ENCODE peak calls at places on chromosome X, in ten cellular contexts. W is astrocyte, X is left lung, T is IMR-90, C is fibroblast of lung, Y is keratinocyte, S is heart left ventricle, O is WERI-Rb-1, I is dorsolateral prefrontal cortex, U is thoracic aorta. K is an unnamed sample.

GRCh38 chrX:70455366-70456202 is 10.9 kb downstream of the DLG3 start:
- DNase-seq in W (no peak), X (no peak), T (no peak), C (no peak), Y (no peak), S (no peak), O (peak; percentile 20), I (no peak), U (no peak), K (peak; percentile 59)

GRCh38 chrX:4935846-4936245 is 1222.4 kb upstream of the PRKX start:
- DNase-seq in W (no peak), X (peak; percentile 38), T (no peak), C (no peak), Y (no peak), S (peak; percentile 15), O (no peak), I (no peak), U (no peak), K (no peak)

GRCh38 chrX:117376460-117376859 is 740.1 kb downstream of the KLHL13 start:
- DNase-seq in W (no peak), X (no peak), T (no peak), C (no peak), Y (no peak), S (no peak), O (no peak), I (no peak), U (no peak), K (peak; percentile 8)

GRCh38 chrX:48648299-48648698 is 35.3 kb upstream of the WAS start:
- DNase-seq in W (peak; percentile 13), X (no peak), T (peak; percentile 45), C (peak; percentile 71), Y (no peak), S (peak; percentile 27), O (peak; percentile 72), I (peak; percentile 64), U (no peak), K (peak; percentile 13)

GRCh38 chrX:105635794-105636193 is 186.5 kb upstream of the NRK start:
- DNase-seq in W (no peak), X (no peak), T (no peak), C (no peak), Y (no peak), S (no peak), O (no peak), I (no peak), U (no peak), K (no peak)

GRCh38 chrX:27619975-27620374 is 29.8 kb downstream of the DCAF8L2 start:
- DNase-seq in W (no peak), X (no peak), T (peak; percentile 8), C (peak; percentile 25), Y (no peak), S (no peak), O (no peak), I (no peak), U (no peak), K (no peak)

GRCh38 chrX:21375795-21376069 is 1.5 kb downstream of the CNKSR2 start:
- DNase-seq in W (no peak), X (no peak), T (no peak), C (no peak), Y (no peak), S (no peak), O (no peak), I (no peak), U (no peak), K (no peak)

GRCh38 chrX:149286940-149287349 is 218.2 kb downstream of the IDS start:
- DNase-seq in W (peak; percentile 11), X (no peak), T (peak; percentile 31), C (peak; percentile 55), Y (no peak), S (peak; percentile 18), O (peak; percentile 53), I (peak; percentile 44), U (no peak), K (peak; percentile 29)

DNA sequence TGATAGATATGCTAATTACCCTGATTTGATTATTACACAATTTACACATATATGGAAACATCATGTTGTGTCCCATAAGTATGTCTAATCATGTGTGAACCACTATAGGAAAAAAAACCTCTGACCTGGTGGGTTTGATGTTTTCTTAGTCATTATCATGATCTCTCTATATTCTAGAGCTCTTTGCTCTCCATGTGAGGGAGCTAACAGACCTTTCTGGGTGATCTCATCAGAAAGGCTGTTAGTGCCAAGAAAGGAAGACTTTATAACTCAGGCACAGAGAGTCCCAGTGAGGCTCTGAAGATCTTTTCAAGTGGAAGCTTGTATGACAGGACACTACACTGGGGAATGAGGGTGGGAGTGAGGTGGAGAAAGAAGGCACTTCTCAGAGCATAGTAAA is 527.7 kb upstream of the MAGEB2 start:
- DNase-seq in W (peak; percentile 57), X (no peak), T (peak; percentile 76), C (peak; percentile 71), Y (no peak), S (no peak), O (no peak), I (no peak), U (no peak), K (no peak)
- TF ChIP-seq CTCF in W (no peak), X (no peak), T (peak; percentile 42), C (peak; percentile 17), Y (peak; percentile 7), S (no peak), O (no peak), I (no peak), U (no peak), K (no peak)

GRCh38 chrX:39497717-39498265 is 600.0 kb downstream of the BCOR start:
- DNase-seq in W (no peak), X (no peak), T (no peak), C (no peak), Y (no peak), S (no peak), O (peak; percentile 93), I (peak; percentile 25), U (no peak), K (no peak)

GRCh38 chrX:39491548-39492297 is 606.0 kb downstream of the BCOR start:
- DNase-seq in W (no peak), X (no peak), T (no peak), C (no peak), Y (no peak), S (no peak), O (peak; percentile 45), I (no peak), U (no peak), K (no peak)

GRCh38 chrX:39487166-39488006 is 610.4 kb downstream of the BCOR start:
- DNase-seq in W (no peak), X (no peak), T (no peak), C (no peak), Y (no peak), S (no peak), O (no peak), I (no peak), U (no peak), K (no peak)

GRCh38 chrX:39492495-39493162 is 605.1 kb downstream of the BCOR start:
- DNase-seq in W (no peak), X (no peak), T (no peak), C (no peak), Y (no peak), S (no peak), O (no peak), I (peak; percentile 46), U (no peak), K (no peak)

DNA sequence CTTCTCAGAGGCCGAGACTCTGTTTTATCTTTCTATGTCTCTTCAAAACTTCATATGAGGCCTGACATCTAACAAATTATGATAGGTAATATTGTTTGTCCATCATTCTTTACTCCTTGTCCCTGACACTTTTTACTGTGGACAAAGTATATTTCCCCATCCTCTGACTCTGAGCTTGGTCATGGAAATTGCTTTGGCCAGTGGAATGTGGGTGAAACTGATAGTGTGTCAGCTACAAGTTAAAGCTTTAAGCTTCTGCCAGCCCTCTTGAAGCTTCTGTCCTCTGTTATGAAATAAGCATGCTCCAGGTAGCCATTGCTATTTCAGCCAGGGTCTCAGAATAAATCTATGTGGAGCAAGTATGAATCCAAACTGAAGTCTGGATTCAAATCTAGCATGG is 604.6 kb downstream of the BCOR start:
- DNase-seq in W (no peak), X (no peak), T (no peak), C (no peak), Y (no peak), S (no peak), O (no peak), I (no peak), U (no peak), K (no peak)
- H3K27me3 ChIP-seq in W (no peaks in the 10 kb centered on the region), X (no peaks in the 10 kb centered on the region), T (peaks cover 20% of the 10 kb centered on the region), C (no peaks in the 10 kb centered on the region), Y (peaks cover 3% of the 10 kb centered on the region), S (no peaks in the 10 kb centered on the region), O (no peaks in the 10 kb centered on the region), I (no peaks in the 10 kb centered on the region), U (no peaks in the 10 kb centered on the region), K (no peaks in the 10 kb centered on the region)

GRCh38 chrX:107742754-107743191 is 32.8 kb downstream of the TSC22D3 start:
- DNase-seq in W (no peak), X (no peak), T (no peak), C (no peak), Y (no peak), S (no peak), O (no peak), I (no peak), U (no peak), K (no peak)

GRCh38 chrX:107743995-107744394 is 31.6 kb downstream of the TSC22D3 start:
- DNase-seq in W (no peak), X (no peak), T (no peak), C (no peak), Y (no peak), S (no peak), O (no peak), I (no peak), U (no peak), K (no peak)

GRCh38 chrX:107738768-107739167 is 36.8 kb downstream of the TSC22D3 start:
- DNase-seq in W (no peak), X (no peak), T (no peak), C (no peak), Y (no peak), S (no peak), O (no peak), I (peak; percentile 83), U (no peak), K (no peak)

GRCh38 chrX:107739541-107739940 is 36.0 kb downstream of the TSC22D3 start:
- DNase-seq in W (no peak), X (no peak), T (no peak), C (no peak), Y (no peak), S (no peak), O (no peak), I (no peak), U (no peak), K (no peak)

GRCh38 chrX:107741318-107741813 is 34.2 kb downstream of the TSC22D3 start:
- DNase-seq in W (no peak), X (no peak), T (no peak), C (no peak), Y (no peak), S (no peak), O (no peak), I (no peak), U (no peak), K (no peak)
- H3K27ac ChIP-seq in W (no peak overlapping the region), X (peak overlapping the region; percentile 73), T (no peak overlapping the region), C (no peak overlapping the region), Y (peak overlapping the region; percentile 48), S (peak overlapping the region; percentile 82), O (no peak overlapping the region), I (peak overlapping the region; percentile 97), U (peak overlapping the region; percentile 76), K (no peak overlapping the region)

DNA sequence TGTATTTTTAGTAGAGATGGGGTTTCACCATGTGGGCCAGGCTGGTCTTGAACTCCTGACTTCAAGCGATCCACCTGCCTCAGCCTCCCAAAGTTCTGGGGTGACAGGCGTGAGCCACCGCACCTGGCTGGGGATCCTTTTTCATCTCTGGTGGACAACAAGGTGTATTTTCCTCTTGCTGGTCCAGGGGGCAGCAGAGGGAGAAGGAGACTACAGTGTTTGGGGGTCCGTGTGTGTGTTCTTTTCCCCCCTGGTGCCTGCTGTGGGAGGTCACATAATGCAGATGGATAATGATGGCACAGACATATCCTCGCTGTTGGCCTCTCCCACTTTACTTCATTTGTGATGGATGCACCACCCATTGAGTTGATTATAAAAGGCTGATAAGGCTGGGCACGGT is 39.0 kb upstream of the CD99 start:
- DNase-seq in W (no peak), X (no peak), T (no peak), C (no peak), Y (no peak), S (no peak), O (no peak), I (no peak), U (no peak), K (no peak)
- TF ChIP-seq CTCF in W (no peak), X (no peak), T (peak; percentile 23), C (peak; percentile 25), Y (no peak), S (no peak), O (peak; percentile 47), I (no peak), U (no peak), K (no peak)

K was measured in pancreas.